ENCODE peak calls at places on chromosomes 2 and 18, in five cellular contexts. A is cardiac muscle cell, Y is AG04450, M is upper lobe of right lung, S is IMR-90. J is an unnamed sample.

GRCh38 chr2:229454934-229455631 is 184.0 kb upstream of the PID1 start:
- DNase-seq in S (peak), Y (no peak), M (no peak), A (no peak), J (peak)

GRCh38 chr18:374735-375168 is 106.9 kb upstream of the THOC1 start:
- DNase-seq in M (no peak), S (no peak), A (no peak), Y (no peak), J (no peak)

GRCh38 chr2:88626171-88627054 is 851 bp downstream of the EIF2AK3 start:
- DNase-seq in S (no peak), A (no peak), Y (no peak), M (peak), J (no peak)

GRCh38 chr2:88959480-88960204 is 268.2 kb downstream of the RPIA start:
- DNase-seq in S (peak), Y (no peak), M (no peak), A (no peak), J (peak)

GRCh38 chr2:235218486-235218907 is 266.7 kb downstream of the SH3BP4 start:
- DNase-seq in S (no peak), Y (no peak), M (no peak), A (no peak), J (peak)

GRCh38 chr2:67108231-67108630 is 288.9 kb upstream of the ETAA1 start:
- DNase-seq in S (no peak), A (no peak), M (no peak), Y (no peak), J (no peak)

GRCh38 chr2:231684314-231685223 is 23.8 kb upstream of the PTMA start:
- DNase-seq in A (no peak), M (no peak), Y (no peak), S (no peak), J (no peak)

GRCh38 chr2:84779781-84780180 is 101.1 kb downstream of the TRABD2A start:
- DNase-seq in S (no peak), M (no peak), Y (no peak), A (no peak), J (no peak)

GRCh38 chr2:53632714-53633113 is 134.9 kb upstream of the CHAC2 start:
- DNase-seq in M (no peak), A (no peak), S (peak), Y (no peak), J (peak)

GRCh38 chr2:70985956-70986355 is 7.5 kb downstream of the ANKRD53 start:
- DNase-seq in A (no peak), M (no peak), S (no peak), Y (no peak), J (no peak)

GRCh38 chr18:23684515-23685197 is 4.6 kb upstream of the LAMA3 start:
- DNase-seq in Y (no peak), M (no peak), A (no peak), S (no peak), J (peak)

GRCh38 chr2:1461507-1462390 is 48.5 kb downstream of the TPO start:
- DNase-seq in A (no peak), Y (no peak), M (no peak), S (no peak), J (no peak)

GRCh38 chr2:143296089-143296488 is 166.9 kb downstream of the ARHGAP15 start:
- DNase-seq in M (no peak), S (no peak), Y (no peak), A (no peak), J (no peak)

GRCh38 chr18:76941284-76941683 is 118.9 kb downstream of the ZNF236 start:
- DNase-seq in A (no peak), M (no peak), Y (no peak), S (no peak), J (no peak)

GRCh38 chr2:96554293-96555145 is 18.0 kb downstream of the ARID5A start:
- DNase-seq in A (peak), M (peak), S (peak), Y (no peak), J (peak)

GRCh38 chr2:29519996-29520395 is 401.4 kb downstream of the ALK start:
- DNase-seq in A (no peak), S (peak), M (no peak), Y (no peak), J (peak)

GRCh38 chr2:159684796-159685195 is 27.5 kb upstream of the MARCHF7 start:
- DNase-seq in Y (peak), A (no peak), M (no peak), S (peak), J (peak)

GRCh38 chr2:98483257-98483861 is 38.7 kb downstream of the INPP4A start:
- DNase-seq in M (no peak), Y (no peak), A (no peak), S (no peak), J (no peak)

GRCh38 chr2:128832946-128833560 is 514.4 kb upstream of the HS6ST1 start:
- DNase-seq in Y (no peak), A (peak), M (no peak), S (no peak), J (no peak)

GRCh38 chr2:56053679-56054078 is 130.1 kb upstream of the EFEMP1 start:
- DNase-seq in S (no peak), Y (no peak), M (no peak), A (no peak), J (no peak)

GRCh38 chr2:143176606-143177005 is 47.4 kb downstream of the ARHGAP15 start:
- DNase-seq in S (no peak), Y (no peak), A (no peak), M (no peak), J (no peak)

GRCh38 chr18:63259581-63259830 is 60.1 kb downstream of the BCL2 start:
- DNase-seq in M (no peak), A (no peak), Y (no peak), S (no peak), J (no peak)

GRCh38 chr2:189595412-189595811 is 14.8 kb upstream of the SLC40A1 start:
- DNase-seq in S (no peak), A (no peak), Y (no peak), M (no peak), J (no peak)

GRCh38 chr18:5058768-5059539 is 138.1 kb downstream of the AKAIN1 start:
- DNase-seq in M (no peak), Y (no peak), S (no peak), A (no peak), J (no peak)

GRCh38 chr2:211690736-211691135 is 847.9 kb downstream of the ERBB4 start:
- DNase-seq in S (no peak), A (no peak), Y (no peak), M (no peak), J (no peak)

GRCh38 chr2:81077396-81077795 is 772.8 kb upstream of the LRRTM1 start:
- DNase-seq in M (no peak), A (no peak), S (no peak), Y (no peak), J (no peak)

GRCh38 chr2:175251425-175252041 is 70.0 kb upstream of the ATP5MC3 start:
- DNase-seq in Y (no peak), S (peak), M (no peak), A (peak), J (peak)

GRCh38 chr2:197309369-197310231 is 980 bp downstream of the ANKRD44 start:
- DNase-seq in A (peak), S (no peak), M (peak), Y (no peak), J (no peak)

GRCh38 chr2:8023241-8023640 is 658.6 kb upstream of the ID2 start:
- DNase-seq in A (no peak), Y (no peak), S (no peak), M (no peak), J (no peak)

GRCh38 chr2:46548521-46549144 is 69.3 kb downstream of the TMEM247 start:
- DNase-seq in S (no peak), Y (no peak), M (no peak), A (no peak), J (no peak)

GRCh38 chr2:46549159-46549902 is 70.0 kb downstream of the TMEM247 start:
- DNase-seq in A (no peak), M (no peak), S (no peak), Y (no peak), J (no peak)

GRCh38 chr2:46548103-46548486 is 68.7 kb downstream of the TMEM247 start:
- DNase-seq in S (no peak), M (peak), Y (no peak), A (no peak), J (no peak)

GRCh38 chr2:46540496-46541342 is 61.4 kb downstream of the TMEM247 start:
- DNase-seq in Y (no peak), S (peak), M (no peak), A (no peak), J (peak)

GRCh38 chr2:46545015-46545839 is 65.9 kb downstream of the TMEM247 start:
- DNase-seq in S (no peak), Y (no peak), A (no peak), M (no peak), J (no peak)
- H3K4me3 ChIP-seq in S (no peak), Y (no peak), A (no peak), M (no peak), J (peak)

DNA sequence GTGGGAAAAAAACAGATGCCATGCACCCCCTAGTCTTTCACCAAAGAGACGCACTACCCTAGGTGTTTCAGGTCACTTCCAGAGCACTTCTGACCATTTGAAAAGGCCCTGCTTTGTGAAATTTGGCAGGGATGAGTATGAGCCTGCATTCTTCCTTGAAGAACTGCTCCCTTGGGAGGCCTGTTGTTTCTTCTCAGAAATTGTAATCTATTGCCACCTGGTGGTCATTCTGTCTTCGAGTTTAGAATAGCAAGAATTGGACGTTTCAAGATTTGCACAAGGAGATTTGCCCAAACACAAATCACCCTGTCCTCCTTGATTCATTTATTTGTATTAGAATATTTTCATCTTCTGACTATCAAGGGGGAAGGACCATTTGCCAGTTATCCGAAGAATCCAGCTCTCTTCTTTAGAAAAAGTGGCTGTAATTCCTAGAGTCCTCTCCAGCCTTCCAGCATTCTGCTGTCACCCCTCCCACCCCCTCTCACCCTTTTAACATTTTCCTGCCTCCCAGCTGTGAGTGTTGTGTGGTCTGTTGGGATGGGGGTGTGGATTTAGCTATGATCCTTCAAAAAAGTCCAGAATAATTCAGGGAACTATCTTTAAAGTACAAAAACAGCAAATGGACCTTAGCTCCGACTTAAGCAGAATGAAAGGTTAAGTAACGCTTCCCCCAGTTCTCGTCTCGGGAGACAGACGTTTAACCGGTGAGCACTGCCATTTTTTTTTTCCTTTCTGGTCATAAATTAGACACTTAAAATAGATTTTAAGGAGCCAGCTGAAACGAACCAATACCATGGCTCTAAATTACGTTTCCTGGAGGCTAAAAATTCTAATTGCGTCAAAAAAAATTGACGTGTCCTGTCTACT is 3.7 kb upstream of the GAD1 start:
- DNase-seq in Y (peak), S (peak), M (no peak), A (peak), J (peak)
- TF ChIP-seq CTCF in Y (peak), S (peak), M (peak), A (peak), J (peak)

GRCh38 chr2:118668431-118669424 is 178.7 kb downstream of the EN1 start:
- DNase-seq in S (peak), A (no peak), Y (peak), M (no peak), J (peak)

GRCh38 chr2:118667366-118667765 is 180.1 kb downstream of the EN1 start:
- DNase-seq in S (no peak), Y (no peak), A (no peak), M (no peak), J (no peak)

GRCh38 chr2:118665784-118666529 is 181.5 kb downstream of the EN1 start:
- DNase-seq in Y (no peak), M (no peak), A (no peak), S (peak), J (no peak)

GRCh38 chr2:118669639-118670038 is 177.8 kb downstream of the EN1 start:
- DNase-seq in A (no peak), M (no peak), S (no peak), Y (no peak), J (no peak)

GRCh38 chr2:118667964-118668363 is 179.5 kb downstream of the EN1 start:
- DNase-seq in S (peak), M (no peak), A (no peak), Y (no peak), J (peak)
- H3K4me3 ChIP-seq in S (no peak), M (no peak), A (no peak), Y (no peak), J (no peak)

DNA sequence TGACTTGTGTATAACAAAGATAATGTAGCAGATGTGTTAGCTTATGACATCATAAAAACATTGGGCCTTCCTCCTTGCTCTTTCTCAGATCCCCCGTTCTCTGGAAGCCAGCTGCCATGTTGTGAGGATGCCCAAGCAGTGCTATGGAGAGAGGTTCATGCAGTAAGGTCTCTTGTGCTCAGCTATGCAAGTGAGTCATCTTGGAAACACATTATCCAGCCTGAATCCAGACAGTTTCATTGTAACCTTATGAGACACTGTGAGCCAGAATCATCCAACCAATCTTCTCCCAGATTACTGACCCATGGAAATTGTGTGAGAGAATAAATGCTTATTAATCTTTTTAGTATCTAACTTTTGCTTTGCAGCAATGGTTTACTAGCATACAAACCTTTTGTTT is 60.8 kb downstream of the ST6GAL2 start:
- DNase-seq in A (no peak), M (no peak), Y (no peak), S (no peak), J (no peak)
- TF ChIP-seq CTCF in A (no peak), M (no peak), Y (no peak), S (no peak), J (no peak)

GRCh38 chr2:20670315-20671035 is 3.5 kb downstream of the GDF7 start:
- DNase-seq in M (peak), S (no peak), A (no peak), Y (no peak), J (no peak)

GRCh38 chr2:20668470-20668869 is 1.5 kb downstream of the GDF7 start:
- DNase-seq in S (no peak), Y (no peak), M (no peak), A (no peak), J (no peak)

GRCh38 chr2:20669609-20670314 is 2.8 kb downstream of the GDF7 start:
- DNase-seq in S (no peak), M (peak), A (no peak), Y (no peak), J (no peak)

GRCh38 chr2:20667531-20668401 is 822 bp downstream of the GDF7 start:
- DNase-seq in Y (no peak), A (no peak), S (no peak), M (peak), J (no peak)

GRCh38 chr2:20668871-20669475 is 2.0 kb downstream of the GDF7 start:
- DNase-seq in A (no peak), S (no peak), Y (no peak), M (peak), J (no peak)
- H3K4me3 ChIP-seq in A (no peak), S (no peak), Y (no peak), M (no peak), J (no peak)

GRCh38 chr18:65786400-65786948 is 35.7 kb downstream of the CDH7 start:
- DNase-seq in S (no peak), Y (no peak), A (no peak), M (no peak), J (no peak)

GRCh38 chr18:65791753-65792152 is 40.9 kb downstream of the CDH7 start:
- DNase-seq in M (no peak), A (no peak), S (no peak), Y (no peak), J (no peak)

DNA sequence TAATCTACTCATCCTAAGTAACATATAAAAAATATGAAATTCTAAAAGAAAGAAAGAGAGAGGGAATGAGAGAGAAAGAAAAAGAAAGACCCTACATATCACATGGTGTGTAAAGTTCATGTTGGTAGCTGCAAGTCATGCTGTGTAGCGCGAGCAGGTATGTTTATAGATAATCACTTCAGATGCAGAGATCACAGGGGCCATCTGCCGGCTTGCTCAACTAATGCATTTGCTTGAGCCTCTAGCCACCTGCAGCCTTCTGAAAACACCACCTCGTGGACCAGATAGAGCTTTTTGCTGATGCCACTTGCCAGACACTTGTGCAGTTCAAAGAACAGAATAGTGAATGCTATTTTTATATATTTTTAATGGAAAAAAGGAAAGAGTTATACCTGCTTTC is 37.6 kb downstream of the CDH7 start:
- DNase-seq in M (no peak), S (no peak), Y (no peak), A (no peak), J (no peak)
- TF ChIP-seq CTCF in M (no peak), S (no peak), Y (no peak), A (no peak), J (no peak)

GRCh38 chr2:218285604-218286003 is 6.7 kb downstream of the TMBIM1 start:
- DNase-seq in A (no peak), M (peak), Y (no peak), S (peak), J (peak)
- H3K4me3 ChIP-seq in A (no peak), M (peak), Y (peak), S (no peak), J (peak)

GRCh38 chr2:24580561-24580960 is 89.5 kb downstream of the NCOA1 start:
- DNase-seq in M (no peak), Y (no peak), A (no peak), S (no peak), J (no peak)

GRCh38 chr2:24576146-24576545 is 85.1 kb downstream of the NCOA1 start:
- DNase-seq in M (no peak), S (no peak), Y (no peak), A (no peak), J (no peak)

GRCh38 chr2:24577481-24577880 is 86.4 kb downstream of the NCOA1 start:
- DNase-seq in A (no peak), S (no peak), Y (no peak), M (no peak), J (no peak)

GRCh38 chr2:24576617-24577016 is 85.6 kb downstream of the NCOA1 start:
- DNase-seq in Y (no peak), A (no peak), S (no peak), M (no peak), J (no peak)

GRCh38 chr2:24579053-24579803 is 88.2 kb downstream of the NCOA1 start:
- DNase-seq in M (no peak), A (no peak), Y (no peak), S (no peak), J (no peak)
- TF ChIP-seq CTCF in M (no peak), A (no peak), Y (no peak), S (no peak), J (no peak)

GRCh38 chr2:46552528-46552927 is 73.2 kb downstream of the TMEM247 start:
- DNase-seq in Y (no peak), S (no peak), M (no peak), A (no peak), J (no peak)

GRCh38 chr2:46550686-46551404 is 71.5 kb downstream of the TMEM247 start:
- DNase-seq in S (no peak), M (no peak), Y (no peak), A (no peak), J (no peak)

GRCh38 chr2:46552086-46552485 is 72.7 kb downstream of the TMEM247 start:
- DNase-seq in S (no peak), Y (no peak), M (peak), A (no peak), J (no peak)

DNA sequence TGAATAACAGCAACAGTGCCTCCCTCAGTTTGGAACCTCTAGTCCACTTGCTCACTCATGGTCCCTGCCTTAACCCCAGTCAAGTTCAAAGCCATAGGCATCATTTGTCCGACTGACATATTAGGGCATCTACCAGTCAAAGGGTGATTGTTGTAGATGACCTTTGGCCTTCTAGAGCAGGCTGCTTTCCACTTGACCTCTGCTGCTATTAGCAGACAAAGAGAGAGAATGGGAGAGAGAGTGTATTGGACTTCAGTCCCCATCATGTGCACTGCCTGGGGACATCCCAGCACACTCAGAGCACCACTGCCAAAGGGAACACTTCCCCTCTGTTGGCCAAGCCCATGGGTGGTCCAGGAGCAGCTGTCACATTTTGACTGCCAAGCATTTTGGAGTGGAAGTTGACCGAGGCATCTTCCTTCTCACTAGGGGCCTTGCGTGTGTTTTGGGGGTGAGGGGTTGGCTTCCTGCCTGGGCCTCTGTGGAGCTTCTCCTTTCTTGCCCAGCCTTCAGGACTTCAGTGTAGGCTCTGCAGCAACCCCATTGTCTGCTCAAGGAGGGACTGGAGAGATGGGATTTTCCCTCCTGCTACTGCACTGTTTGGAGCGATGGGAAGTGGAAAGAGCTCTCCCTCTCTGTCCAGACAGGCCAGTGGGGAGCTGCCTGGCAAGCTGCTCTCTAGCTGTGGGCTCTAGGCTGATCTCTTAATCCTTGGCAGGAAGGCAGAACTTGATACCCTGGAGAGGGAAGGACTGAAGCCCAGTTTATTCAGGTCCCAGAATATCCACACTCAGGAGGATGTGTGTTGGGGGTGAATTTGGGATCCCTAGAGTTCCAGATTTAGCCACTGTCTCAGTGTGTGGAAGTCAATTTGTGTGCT is 68.1 kb downstream of the TMEM247 start:
- DNase-seq in S (no peak), M (no peak), A (no peak), Y (no peak), J (no peak)
- H3K4me3 ChIP-seq in S (no peak), M (no peak), A (no peak), Y (no peak), J (no peak)

GRCh38 chr2:218169757-218170546 is 3.2 kb upstream of the CXCR1 start:
- DNase-seq in A (no peak), Y (no peak), S (peak), M (no peak), J (no peak)
- TF ChIP-seq CTCF in A (no peak), Y (no peak), S (no peak), M (no peak), J (no peak)